ENCODE peak calls at places on chromosomes 4 and X, in seven cellular contexts. One of them, this sample, is unnamed.

GRCh38 chrX:66054978-66055377 is 15.1 kb upstream of the VSIG4 start:
- DNase-seq in heart left ventricle: no peak
- DNase-seq in ovary: no peak
- DNase-seq in HCT116: no peak
- DNase-seq in GM12878: no peak
- DNase-seq in HepG2: no peak
- DNase-seq in adrenal gland: no peak
- DNase-seq in this sample: no peak

GRCh38 chr4:10403633-10404445 is 53.4 kb downstream of the ZNF518B start:
- DNase-seq in GM12878: no peak
- DNase-seq in heart left ventricle: no peak
- DNase-seq in HCT116: peak
- DNase-seq in HepG2: peak
- DNase-seq in ovary: no peak
- DNase-seq in adrenal gland: no peak
- DNase-seq in this sample: peak

GRCh38 chrX:147848009-147848408 is 63.7 kb upstream of the FMR1 start:
- DNase-seq in HCT116: no peak
- DNase-seq in adrenal gland: no peak
- DNase-seq in GM12878: no peak
- DNase-seq in HepG2: no peak
- DNase-seq in heart left ventricle: no peak
- DNase-seq in ovary: peak
- DNase-seq in this sample: no peak

GRCh38 chr4:4659871-4660651 is 118.2 kb upstream of the STX18 start:
- DNase-seq in ovary: no peak
- DNase-seq in heart left ventricle: no peak
- DNase-seq in GM12878: no peak
- DNase-seq in HCT116: peak
- DNase-seq in adrenal gland: no peak
- DNase-seq in HepG2: no peak
- DNase-seq in this sample: peak

GRCh38 chrX:107678957-107679740 is 50.8 kb downstream of the PRPS1 start:
- DNase-seq in ovary: peak
- DNase-seq in adrenal gland: peak
- DNase-seq in HepG2: no peak
- DNase-seq in GM12878: no peak
- DNase-seq in heart left ventricle: peak
- DNase-seq in HCT116: no peak
- DNase-seq in this sample: peak

GRCh38 chrX:49176421-49177326 is 5.0 kb downstream of the PLP2 start:
- DNase-seq in HCT116: no peak
- DNase-seq in heart left ventricle: no peak
- DNase-seq in HepG2: no peak
- DNase-seq in ovary: no peak
- DNase-seq in GM12878: no peak
- DNase-seq in adrenal gland: peak
- DNase-seq in this sample: peak

GRCh38 chr4:925171-925570 is 6.9 kb downstream of the GAK start:
- DNase-seq in adrenal gland: no peak
- DNase-seq in GM12878: no peak
- DNase-seq in HepG2: no peak
- DNase-seq in heart left ventricle: no peak
- DNase-seq in ovary: peak
- DNase-seq in HCT116: no peak
- DNase-seq in this sample: no peak

GRCh38 chr4:89294583-89295244 is 12.9 kb downstream of the GPRIN3 start:
- DNase-seq in HepG2: no peak
- DNase-seq in adrenal gland: no peak
- DNase-seq in ovary: no peak
- DNase-seq in heart left ventricle: no peak
- DNase-seq in GM12878: no peak
- DNase-seq in HCT116: no peak
- DNase-seq in this sample: no peak

GRCh38 chr4:8370835-8371234 is 69.7 kb downstream of the ACOX3 start:
- DNase-seq in GM12878: no peak
- DNase-seq in adrenal gland: no peak
- DNase-seq in heart left ventricle: peak
- DNase-seq in HepG2: no peak
- DNase-seq in ovary: no peak
- DNase-seq in HCT116: no peak
- DNase-seq in this sample: no peak

GRCh38 chr4:1799364-1799996 is 6.4 kb downstream of the FGFR3 start:
- DNase-seq in heart left ventricle: no peak
- DNase-seq in ovary: no peak
- DNase-seq in HepG2: no peak
- DNase-seq in adrenal gland: no peak
- DNase-seq in GM12878: no peak
- DNase-seq in HCT116: no peak
- DNase-seq in this sample: no peak

GRCh38 chrX:45718676-45719075 is 518.0 kb upstream of the DIPK2B start:
- DNase-seq in heart left ventricle: no peak
- DNase-seq in HepG2: no peak
- DNase-seq in HCT116: no peak
- DNase-seq in GM12878: no peak
- DNase-seq in ovary: no peak
- DNase-seq in adrenal gland: no peak
- DNase-seq in this sample: no peak

GRCh38 chr4:132565542-132565941 is 583.6 kb upstream of the PCDH10 start:
- DNase-seq in heart left ventricle: no peak
- DNase-seq in GM12878: no peak
- DNase-seq in ovary: no peak
- DNase-seq in HepG2: no peak
- DNase-seq in HCT116: no peak
- DNase-seq in adrenal gland: no peak
- DNase-seq in this sample: no peak

GRCh38 chr4:132564920-132565319 is 584.2 kb upstream of the PCDH10 start:
- DNase-seq in ovary: no peak
- DNase-seq in GM12878: no peak
- DNase-seq in heart left ventricle: no peak
- DNase-seq in HepG2: peak
- DNase-seq in HCT116: no peak
- DNase-seq in adrenal gland: no peak
- DNase-seq in this sample: no peak
- TF ChIP-seq CTCF in ovary: no peak
- TF ChIP-seq CTCF in GM12878: no peak
- TF ChIP-seq CTCF in heart left ventricle: no peak
- TF ChIP-seq CTCF in HepG2: no peak
- TF ChIP-seq CTCF in HCT116: no peak
- TF ChIP-seq CTCF in adrenal gland: no peak
- TF ChIP-seq CTCF in this sample: no peak

DNA sequence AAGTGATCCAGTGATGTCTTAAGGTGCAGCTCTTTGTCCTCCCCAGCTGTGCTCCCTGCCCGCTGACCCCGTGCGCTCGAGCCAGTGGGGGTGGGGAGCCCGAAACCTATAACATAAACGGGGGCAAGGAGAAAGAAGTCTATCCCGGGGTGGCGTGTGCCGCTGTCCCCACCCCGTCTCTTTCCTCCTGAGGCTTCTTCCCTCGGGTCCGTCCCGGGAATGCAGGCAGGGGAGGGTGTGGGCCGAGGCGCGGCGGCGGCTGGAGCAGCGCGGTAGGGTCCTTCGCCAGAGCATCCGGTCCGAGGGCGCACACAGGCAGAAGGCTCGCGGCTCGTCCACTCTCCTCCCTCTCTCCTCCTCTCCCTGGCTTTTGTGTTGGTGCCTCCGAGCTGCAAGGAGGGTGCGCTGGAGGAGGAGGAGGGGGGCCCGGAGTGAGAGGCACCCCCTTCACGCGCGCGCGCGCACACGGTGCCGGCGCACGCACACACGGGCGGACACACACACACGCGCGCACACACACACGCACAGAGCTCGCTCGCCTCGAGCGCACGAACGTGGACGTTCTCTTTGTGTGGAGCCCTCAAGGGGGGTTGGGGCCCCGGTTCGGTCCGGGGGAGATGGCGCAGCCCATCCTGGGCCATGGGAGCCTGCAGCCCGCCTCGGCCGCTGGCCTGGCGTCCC is at the start of gene RAB33A:
- DNase-seq in HepG2: no peak
- DNase-seq in GM12878: no peak
- DNase-seq in HCT116: no peak
- DNase-seq in heart left ventricle: peak
- DNase-seq in ovary: peak
- DNase-seq in adrenal gland: no peak
- DNase-seq in this sample: peak
- TF ChIP-seq POLR2A in HepG2: no peak
- TF ChIP-seq POLR2A in GM12878: peak
- TF ChIP-seq POLR2A in HCT116: no peak
- TF ChIP-seq POLR2A in heart left ventricle: no peak
- TF ChIP-seq POLR2A in ovary: no peak
- TF ChIP-seq POLR2A in adrenal gland: no peak
- TF ChIP-seq POLR2A in this sample: no peak

DNA sequence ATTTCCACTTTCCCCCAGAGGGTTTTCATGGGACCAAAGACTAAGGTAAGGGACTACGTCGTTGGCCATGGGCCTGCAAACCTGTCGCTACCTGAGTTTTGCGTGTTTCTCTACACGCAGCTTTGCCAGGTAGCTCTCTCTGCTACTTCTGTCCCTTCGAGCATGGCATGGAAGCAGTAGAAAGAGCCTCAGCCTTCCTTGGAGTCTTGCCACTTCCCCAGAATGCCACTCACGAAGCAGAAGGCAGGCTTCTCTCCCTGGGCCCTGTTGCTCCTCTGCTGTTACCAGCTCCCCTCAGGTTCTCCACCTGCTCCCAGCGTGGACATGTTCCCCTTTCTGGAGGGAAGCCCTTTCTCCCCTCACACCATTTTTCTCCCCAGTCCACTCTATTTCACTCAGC is 292.9 kb downstream of the DCTD start:
- DNase-seq in HepG2: no peak
- DNase-seq in HCT116: no peak
- DNase-seq in ovary: no peak
- DNase-seq in heart left ventricle: no peak
- DNase-seq in GM12878: no peak
- DNase-seq in adrenal gland: no peak
- DNase-seq in this sample: no peak
- TF ChIP-seq CTCF in HepG2: no peak
- TF ChIP-seq CTCF in HCT116: no peak
- TF ChIP-seq CTCF in ovary: no peak
- TF ChIP-seq CTCF in heart left ventricle: no peak
- TF ChIP-seq CTCF in GM12878: no peak
- TF ChIP-seq CTCF in adrenal gland: no peak
- TF ChIP-seq CTCF in this sample: no peak

DNA sequence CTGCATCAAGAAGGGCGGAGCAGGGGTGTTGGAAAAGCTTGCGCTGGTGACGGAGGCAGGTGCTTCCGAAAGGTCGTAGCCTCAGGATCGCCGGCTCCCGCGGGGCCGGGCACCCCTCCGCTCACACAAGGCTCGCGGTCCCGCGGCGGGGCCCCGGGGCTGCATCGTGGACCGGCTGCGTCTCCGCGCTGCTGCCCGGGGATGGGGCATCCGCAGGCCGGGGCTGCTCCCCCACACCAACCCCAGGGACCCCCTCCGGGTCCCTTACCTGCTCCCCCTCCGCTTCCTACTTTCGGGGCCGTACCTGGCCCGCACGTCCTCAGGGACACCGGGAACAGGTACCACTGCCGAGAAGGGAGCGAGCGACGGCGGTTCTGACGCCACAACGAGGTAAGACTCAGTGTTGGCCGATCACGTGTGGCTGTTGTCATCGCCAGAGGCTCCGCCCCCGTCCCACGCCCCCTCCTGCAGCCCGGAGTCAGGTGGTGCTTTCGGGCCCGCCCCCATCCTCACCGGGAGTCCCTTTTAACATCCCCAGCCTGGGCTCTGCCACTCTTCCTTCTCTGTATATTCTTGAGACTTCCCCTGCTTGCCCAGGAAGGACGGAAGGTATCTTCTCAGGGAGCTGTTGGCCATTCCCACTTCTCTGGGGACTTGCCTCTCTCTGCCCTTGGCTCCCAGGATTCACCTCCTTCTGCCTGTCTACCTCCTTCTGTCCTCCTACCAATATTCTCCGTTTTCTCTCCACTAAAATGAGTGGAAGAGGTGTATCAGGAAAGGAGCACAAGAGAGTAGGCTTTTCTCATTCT is at the start of gene BEX2:
- DNase-seq in ovary: peak
- DNase-seq in GM12878: no peak
- DNase-seq in adrenal gland: peak
- DNase-seq in heart left ventricle: peak
- DNase-seq in HCT116: peak
- DNase-seq in HepG2: no peak
- DNase-seq in this sample: no peak
- TF ChIP-seq POLR2A in ovary: peak
- TF ChIP-seq POLR2A in GM12878: peak
- TF ChIP-seq POLR2A in adrenal gland: peak
- TF ChIP-seq POLR2A in heart left ventricle: no peak
- TF ChIP-seq POLR2A in HCT116: peak
- TF ChIP-seq POLR2A in HepG2: no peak
- TF ChIP-seq POLR2A in this sample: no peak

GRCh38 chrX:40152706-40153334 is 55.1 kb upstream of the BCOR start:
- DNase-seq in heart left ventricle: peak
- DNase-seq in HCT116: no peak
- DNase-seq in GM12878: no peak
- DNase-seq in HepG2: no peak
- DNase-seq in adrenal gland: peak
- DNase-seq in ovary: peak
- DNase-seq in this sample: peak

GRCh38 chrX:40153335-40154221 is 55.8 kb upstream of the BCOR start:
- DNase-seq in GM12878: no peak
- DNase-seq in HCT116: no peak
- DNase-seq in adrenal gland: peak
- DNase-seq in HepG2: no peak
- DNase-seq in ovary: peak
- DNase-seq in heart left ventricle: no peak
- DNase-seq in this sample: peak

GRCh38 chrX:40154853-40155616 is 57.3 kb upstream of the BCOR start:
- DNase-seq in HCT116: no peak
- DNase-seq in heart left ventricle: peak
- DNase-seq in GM12878: no peak
- DNase-seq in adrenal gland: peak
- DNase-seq in ovary: peak
- DNase-seq in HepG2: peak
- DNase-seq in this sample: peak

GRCh38 chrX:40155617-40156471 is 58.1 kb upstream of the BCOR start:
- DNase-seq in HepG2: no peak
- DNase-seq in ovary: peak
- DNase-seq in GM12878: no peak
- DNase-seq in adrenal gland: no peak
- DNase-seq in HCT116: no peak
- DNase-seq in heart left ventricle: no peak
- DNase-seq in this sample: no peak

GRCh38 chrX:40154229-40154852 is 56.6 kb upstream of the BCOR start:
- DNase-seq in ovary: peak
- DNase-seq in heart left ventricle: peak
- DNase-seq in HCT116: no peak
- DNase-seq in GM12878: no peak
- DNase-seq in adrenal gland: peak
- DNase-seq in HepG2: peak
- DNase-seq in this sample: peak
- TF ChIP-seq CTCF in ovary: no peak
- TF ChIP-seq CTCF in heart left ventricle: no peak
- TF ChIP-seq CTCF in HCT116: no peak
- TF ChIP-seq CTCF in GM12878: no peak
- TF ChIP-seq CTCF in adrenal gland: no peak
- TF ChIP-seq CTCF in HepG2: no peak
- TF ChIP-seq CTCF in this sample: no peak